ENCODE peak calls at places on chromosomes 5 and 9, in seven cellular contexts. One of them, this sample, is unnamed.

GRCh38 chr9:33884856-33885701 is 68.1 kb downstream of the UBE2R2 start:
- DNase-seq in GM20000: no peak
- DNase-seq in GM13976: no peak
- DNase-seq in heart right ventricle: peak
- DNase-seq in GM23338: no peak
- DNase-seq in cardiac fibroblast: peak
- DNase-seq in uterus: peak
- DNase-seq in this sample: no peak

GRCh38 chr5:359301-359897 is 37.9 kb downstream of the AHRR start:
- DNase-seq in GM20000: peak
- DNase-seq in GM13976: no peak
- DNase-seq in heart right ventricle: no peak
- DNase-seq in GM23338: no peak
- DNase-seq in cardiac fibroblast: no peak
- DNase-seq in uterus: no peak
- DNase-seq in this sample: no peak

GRCh38 chr5:90096415-90097081 is 313.0 kb downstream of the CETN3 start:
- DNase-seq in GM20000: no peak
- DNase-seq in GM13976: no peak
- DNase-seq in heart right ventricle: peak
- DNase-seq in GM23338: peak
- DNase-seq in cardiac fibroblast: peak
- DNase-seq in uterus: peak
- DNase-seq in this sample: no peak

GRCh38 chr9:21030389-21031035 is 928 bp downstream of the HACD4 start:
- DNase-seq in GM20000: peak
- DNase-seq in GM13976: peak
- DNase-seq in heart right ventricle: no peak
- DNase-seq in GM23338: peak
- DNase-seq in cardiac fibroblast: peak
- DNase-seq in uterus: no peak
- DNase-seq in this sample: peak

GRCh38 chr9:89695441-89695891 is 90.7 kb downstream of the GADD45G start:
- DNase-seq in GM20000: no peak
- DNase-seq in GM13976: no peak
- DNase-seq in heart right ventricle: no peak
- DNase-seq in GM23338: peak
- DNase-seq in cardiac fibroblast: no peak
- DNase-seq in uterus: no peak
- DNase-seq in this sample: no peak

GRCh38 chr9:116555102-116555501 is 132.0 kb upstream of the TRIM32 start:
- DNase-seq in GM20000: no peak
- DNase-seq in GM13976: no peak
- DNase-seq in heart right ventricle: peak
- DNase-seq in GM23338: no peak
- DNase-seq in cardiac fibroblast: no peak
- DNase-seq in uterus: no peak
- DNase-seq in this sample: no peak

GRCh38 chr9:116115731-116116353 is 37.7 kb upstream of the PAPPA start:
- DNase-seq in GM20000: no peak
- DNase-seq in GM13976: no peak
- DNase-seq in heart right ventricle: no peak
- DNase-seq in GM23338: no peak
- DNase-seq in cardiac fibroblast: peak
- DNase-seq in uterus: no peak
- DNase-seq in this sample: no peak

GRCh38 chr5:179836225-179837019 is 15.7 kb downstream of the SQSTM1 start:
- DNase-seq in GM20000: peak
- DNase-seq in GM13976: peak
- DNase-seq in heart right ventricle: no peak
- DNase-seq in GM23338: peak
- DNase-seq in cardiac fibroblast: peak
- DNase-seq in uterus: no peak
- DNase-seq in this sample: peak

GRCh38 chr9:6931913-6932312 is 174.1 kb downstream of the KDM4C start:
- DNase-seq in GM20000: no peak
- DNase-seq in GM13976: no peak
- DNase-seq in heart right ventricle: peak
- DNase-seq in GM23338: no peak
- DNase-seq in cardiac fibroblast: peak
- DNase-seq in uterus: peak
- DNase-seq in this sample: peak

GRCh38 chr9:137236238-137236935 is 4.7 kb upstream of the TUBB4B start:
- DNase-seq in GM20000: peak
- DNase-seq in GM13976: peak
- DNase-seq in heart right ventricle: peak
- DNase-seq in GM23338: peak
- DNase-seq in cardiac fibroblast: peak
- DNase-seq in uterus: peak
- DNase-seq in this sample: peak

GRCh38 chr5:32138839-32139493 is 35.2 kb downstream of the GOLPH3 start:
- DNase-seq in GM20000: no peak
- DNase-seq in GM13976: no peak
- DNase-seq in heart right ventricle: no peak
- DNase-seq in GM23338: no peak
- DNase-seq in cardiac fibroblast: no peak
- DNase-seq in uterus: no peak
- DNase-seq in this sample: no peak

GRCh38 chr9:124309665-124310064 is 51.9 kb downstream of the NEK6 start:
- DNase-seq in GM20000: no peak
- DNase-seq in GM13976: no peak
- DNase-seq in heart right ventricle: no peak
- DNase-seq in GM23338: peak
- DNase-seq in cardiac fibroblast: peak
- DNase-seq in uterus: peak
- DNase-seq in this sample: no peak

GRCh38 chr5:80098951-80099350 is 63.8 kb downstream of the THBS4 start:
- DNase-seq in GM20000: no peak
- DNase-seq in GM13976: no peak
- DNase-seq in heart right ventricle: no peak
- DNase-seq in GM23338: no peak
- DNase-seq in cardiac fibroblast: no peak
- DNase-seq in uterus: no peak
- DNase-seq in this sample: no peak

GRCh38 chr9:131707677-131708612 is 31.9 kb downstream of the RAPGEF1 start:
- DNase-seq in GM20000: no peak
- DNase-seq in GM13976: no peak
- DNase-seq in heart right ventricle: peak
- DNase-seq in GM23338: no peak
- DNase-seq in cardiac fibroblast: peak
- DNase-seq in uterus: no peak
- DNase-seq in this sample: no peak

GRCh38 chr5:103466494-103466893 is 96.1 kb downstream of the NUDT12 start:
- DNase-seq in GM20000: no peak
- DNase-seq in GM13976: no peak
- DNase-seq in heart right ventricle: no peak
- DNase-seq in GM23338: no peak
- DNase-seq in cardiac fibroblast: peak
- DNase-seq in uterus: no peak
- DNase-seq in this sample: no peak

GRCh38 chr5:122202952-122203351 is 73.6 kb downstream of the ZNF474 start:
- DNase-seq in GM20000: no peak
- DNase-seq in GM13976: no peak
- DNase-seq in heart right ventricle: no peak
- DNase-seq in GM23338: no peak
- DNase-seq in cardiac fibroblast: peak
- DNase-seq in uterus: no peak
- DNase-seq in this sample: no peak

GRCh38 chr9:87198716-87199115 is 251.4 kb upstream of the GAS1 start:
- DNase-seq in GM20000: no peak
- DNase-seq in GM13976: no peak
- DNase-seq in heart right ventricle: no peak
- DNase-seq in GM23338: no peak
- DNase-seq in cardiac fibroblast: peak
- DNase-seq in uterus: no peak
- DNase-seq in this sample: no peak

GRCh38 chr5:26553079-26553478 is 485.3 kb downstream of the CDH9 start:
- DNase-seq in GM20000: no peak
- DNase-seq in GM13976: no peak
- DNase-seq in heart right ventricle: no peak
- DNase-seq in GM23338: no peak
- DNase-seq in cardiac fibroblast: no peak
- DNase-seq in uterus: no peak
- DNase-seq in this sample: no peak

GRCh38 chr5:33409435-33410146 is 31.2 kb upstream of the TARS1 start:
- DNase-seq in GM20000: no peak
- DNase-seq in GM13976: no peak
- DNase-seq in heart right ventricle: no peak
- DNase-seq in GM23338: no peak
- DNase-seq in cardiac fibroblast: peak
- DNase-seq in uterus: peak
- DNase-seq in this sample: no peak

DNA sequence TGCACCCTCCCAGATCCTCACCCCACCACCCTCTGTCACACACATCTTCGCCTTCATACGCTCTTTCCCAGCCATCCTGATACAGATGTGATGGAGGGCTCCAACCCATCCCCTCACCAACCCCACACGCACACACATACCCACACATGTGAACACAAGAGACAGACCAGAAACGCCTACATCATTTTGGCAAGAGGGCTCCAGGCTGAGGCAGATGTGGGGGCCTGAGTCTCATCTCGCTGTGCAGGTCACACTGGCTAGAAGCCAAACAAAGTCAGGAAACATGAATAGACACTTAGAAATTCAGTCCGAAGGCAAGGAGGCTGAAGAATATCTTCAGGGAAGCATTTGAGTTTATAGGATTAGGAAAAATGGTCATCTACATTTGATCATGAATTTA is 6.2 kb downstream of the PRDM12 start:
- DNase-seq in GM20000: no peak
- DNase-seq in GM13976: no peak
- DNase-seq in heart right ventricle: no peak
- DNase-seq in GM23338: no peak
- DNase-seq in cardiac fibroblast: no peak
- DNase-seq in uterus: no peak
- DNase-seq in this sample: no peak
- TF ChIP-seq CTCF in GM20000: no peak
- TF ChIP-seq CTCF in GM13976: no peak
- TF ChIP-seq CTCF in heart right ventricle: no peak
- TF ChIP-seq CTCF in GM23338: no peak
- TF ChIP-seq CTCF in cardiac fibroblast: no peak
- TF ChIP-seq CTCF in uterus: no peak
- TF ChIP-seq CTCF in this sample: no peak

GRCh38 chr5:149869266-149869875 is 75.2 kb downstream of the PDE6A start:
- DNase-seq in GM20000: no peak
- DNase-seq in GM13976: no peak
- DNase-seq in heart right ventricle: no peak
- DNase-seq in GM23338: peak
- DNase-seq in cardiac fibroblast: no peak
- DNase-seq in uterus: no peak
- DNase-seq in this sample: no peak

GRCh38 chr5:149860801-149861322 is 83.7 kb downstream of the PDE6A start:
- DNase-seq in GM20000: peak
- DNase-seq in GM13976: peak
- DNase-seq in heart right ventricle: no peak
- DNase-seq in GM23338: peak
- DNase-seq in cardiac fibroblast: peak
- DNase-seq in uterus: no peak
- DNase-seq in this sample: peak

GRCh38 chr5:149863176-149863575 is 81.4 kb downstream of the PDE6A start:
- DNase-seq in GM20000: no peak
- DNase-seq in GM13976: no peak
- DNase-seq in heart right ventricle: no peak
- DNase-seq in GM23338: no peak
- DNase-seq in cardiac fibroblast: no peak
- DNase-seq in uterus: no peak
- DNase-seq in this sample: no peak

GRCh38 chr5:149863830-149864229 is 80.8 kb downstream of the PDE6A start:
- DNase-seq in GM20000: no peak
- DNase-seq in GM13976: no peak
- DNase-seq in heart right ventricle: no peak
- DNase-seq in GM23338: no peak
- DNase-seq in cardiac fibroblast: no peak
- DNase-seq in uterus: no peak
- DNase-seq in this sample: no peak

GRCh38 chr5:149865746-149866145 is 78.8 kb downstream of the PDE6A start:
- DNase-seq in GM20000: no peak
- DNase-seq in GM13976: no peak
- DNase-seq in heart right ventricle: no peak
- DNase-seq in GM23338: no peak
- DNase-seq in cardiac fibroblast: no peak
- DNase-seq in uterus: no peak
- DNase-seq in this sample: no peak
- TF ChIP-seq CTCF in GM20000: no peak
- TF ChIP-seq CTCF in GM13976: no peak
- TF ChIP-seq CTCF in heart right ventricle: no peak
- TF ChIP-seq CTCF in GM23338: no peak
- TF ChIP-seq CTCF in cardiac fibroblast: no peak
- TF ChIP-seq CTCF in uterus: no peak
- TF ChIP-seq CTCF in this sample: no peak

GRCh38 chr5:148820778-148821395 is 5.5 kb upstream of the ADRB2 start:
- DNase-seq in GM20000: no peak
- DNase-seq in GM13976: no peak
- DNase-seq in heart right ventricle: no peak
- DNase-seq in GM23338: peak
- DNase-seq in cardiac fibroblast: peak
- DNase-seq in uterus: no peak
- DNase-seq in this sample: no peak
- TF ChIP-seq CTCF in GM20000: peak
- TF ChIP-seq CTCF in GM13976: peak
- TF ChIP-seq CTCF in heart right ventricle: peak
- TF ChIP-seq CTCF in GM23338: peak
- TF ChIP-seq CTCF in cardiac fibroblast: peak
- TF ChIP-seq CTCF in uterus: peak
- TF ChIP-seq CTCF in this sample: peak

DNA sequence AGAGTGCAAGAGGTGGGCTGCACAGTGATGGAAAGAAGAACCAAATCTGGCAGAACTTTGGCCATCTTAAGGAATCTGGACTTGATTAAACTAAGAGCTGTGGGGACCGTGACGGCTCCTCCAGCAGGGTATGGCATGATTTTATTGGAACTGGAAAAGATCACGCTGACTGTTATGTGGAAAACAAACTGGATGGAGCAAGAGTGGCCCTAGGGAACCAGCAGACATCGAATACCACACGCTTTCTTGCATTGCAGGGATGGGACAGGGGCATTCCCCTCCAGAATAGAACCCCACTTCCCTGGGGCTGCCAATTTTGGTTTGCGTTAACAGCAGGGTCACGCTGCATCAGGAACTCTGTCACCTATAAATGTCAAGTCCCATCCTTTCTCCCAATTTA is 38.8 kb downstream of the INSYN2B start:
- DNase-seq in GM20000: no peak
- DNase-seq in GM13976: no peak
- DNase-seq in heart right ventricle: no peak
- DNase-seq in GM23338: no peak
- DNase-seq in cardiac fibroblast: no peak
- DNase-seq in uterus: no peak
- DNase-seq in this sample: no peak
- TF ChIP-seq CTCF in GM20000: no peak
- TF ChIP-seq CTCF in GM13976: no peak
- TF ChIP-seq CTCF in heart right ventricle: no peak
- TF ChIP-seq CTCF in GM23338: no peak
- TF ChIP-seq CTCF in cardiac fibroblast: no peak
- TF ChIP-seq CTCF in uterus: no peak
- TF ChIP-seq CTCF in this sample: no peak

GRCh38 chr5:2015116-2015848 is 132.6 kb upstream of the IRX4 start:
- DNase-seq in GM20000: no peak
- DNase-seq in GM13976: no peak
- DNase-seq in heart right ventricle: no peak
- DNase-seq in GM23338: peak
- DNase-seq in cardiac fibroblast: no peak
- DNase-seq in uterus: no peak
- DNase-seq in this sample: no peak
- TF ChIP-seq CTCF in GM20000: no peak
- TF ChIP-seq CTCF in GM13976: no peak
- TF ChIP-seq CTCF in heart right ventricle: no peak
- TF ChIP-seq CTCF in GM23338: peak
- TF ChIP-seq CTCF in cardiac fibroblast: no peak
- TF ChIP-seq CTCF in uterus: no peak
- TF ChIP-seq CTCF in this sample: no peak

GRCh38 chr5:143685416-143685815 is 126.5 kb upstream of the HMHB1 start:
- DNase-seq in GM20000: peak
- DNase-seq in GM13976: no peak
- DNase-seq in heart right ventricle: no peak
- DNase-seq in GM23338: no peak
- DNase-seq in cardiac fibroblast: peak
- DNase-seq in uterus: no peak
- DNase-seq in this sample: no peak
- TF ChIP-seq CTCF in GM20000: no peak
- TF ChIP-seq CTCF in GM13976: no peak
- TF ChIP-seq CTCF in heart right ventricle: peak
- TF ChIP-seq CTCF in GM23338: peak
- TF ChIP-seq CTCF in cardiac fibroblast: peak
- TF ChIP-seq CTCF in uterus: no peak
- TF ChIP-seq CTCF in this sample: no peak